ENCODE peak calls at places on chromosome 11, in six cellular contexts. N, T, S, C, X and K are unnamed samples.

GRCh38 chr11:86372586-86372985 is 2.1 kb upstream of the CCDC81 start:
- DNase-seq in N (no peak), T (no peak), S (no peak), C (no peak), X (no peak), K (no peak)

GRCh38 chr11:90593099-90593498 is 370.2 kb upstream of the CHORDC1 start:
- DNase-seq in N (no peak), T (no peak), S (no peak), C (no peak), X (no peak), K (no peak)

GRCh38 chr11:134501406-134502152 is 89.5 kb upstream of the B3GAT1 start:
- DNase-seq in N (no peak), T (no peak), S (no peak), C (no peak), X (no peak), K (no peak)

GRCh38 chr11:62398011-62398994 is 20.5 kb upstream of the SCGB1A1 start:
- DNase-seq in N (peak; percentile 53), T (no peak), S (peak; percentile 44), C (peak; percentile 47), X (no peak), K (peak; percentile 68)

GRCh38 chr11:63779044-63779443 is 10.5 kb upstream of the ZFTA start:
- DNase-seq in N (no peak), T (no peak), S (no peak), C (no peak), X (no peak), K (no peak)

GRCh38 chr11:106101797-106102196 is 24.3 kb downstream of the AASDHPPT start:
- DNase-seq in N (no peak), T (no peak), S (peak; percentile 86), C (no peak), X (no peak), K (no peak)

GRCh38 chr11:44968510-44968909 is 17.8 kb upstream of the TP53I11 start:
- DNase-seq in N (no peak), T (no peak), S (no peak), C (no peak), X (no peak), K (no peak)

GRCh38 chr11:114262681-114263509 is 33.3 kb upstream of the NNMT start:
- DNase-seq in N (peak; percentile 26), T (no peak), S (peak; percentile 54), C (peak; percentile 41), X (no peak), K (peak; percentile 54)

GRCh38 chr11:2612884-2613571 is 86.8 kb downstream of the KCNQ1OT1 start:
- DNase-seq in N (peak; percentile 42), T (no peak), S (peak; percentile 4), C (no peak), X (no peak), K (no peak)

GRCh38 chr11:112321521-112322172 is 61.0 kb upstream of the PLET1 start:
- DNase-seq in N (no peak), T (no peak), S (peak; percentile 89), C (peak; percentile 49), X (no peak), K (no peak)

GRCh38 chr11:60934790-60935605 is 10.7 kb downstream of the TMEM132A start:
- DNase-seq in N (no peak), T (no peak), S (no peak), C (no peak), X (no peak), K (no peak)
- TF ChIP-seq POLR2A in N (no peak), T (peak; percentile 32), S (no peak), C (no peak), X (no peak), K (no peak)

GRCh38 chr11:116773203-116774112 is 671 bp upstream of the BUD13 start:
- DNase-seq in N (no peak), T (no peak), S (peak; percentile 17), C (no peak), X (no peak), K (peak; percentile 83)

GRCh38 chr11:116771935-116772334 is 852 bp downstream of the BUD13 start:
- DNase-seq in N (no peak), T (no peak), S (no peak), C (no peak), X (no peak), K (no peak)

GRCh38 chr11:116775975-116776374 is 3.2 kb upstream of the BUD13 start:
- DNase-seq in N (no peak), T (no peak), S (no peak), C (no peak), X (no peak), K (no peak)

GRCh38 chr11:116774661-116775060 is 1.9 kb upstream of the BUD13 start:
- DNase-seq in N (no peak), T (no peak), S (no peak), C (no peak), X (no peak), K (peak; percentile 49)

DNA sequence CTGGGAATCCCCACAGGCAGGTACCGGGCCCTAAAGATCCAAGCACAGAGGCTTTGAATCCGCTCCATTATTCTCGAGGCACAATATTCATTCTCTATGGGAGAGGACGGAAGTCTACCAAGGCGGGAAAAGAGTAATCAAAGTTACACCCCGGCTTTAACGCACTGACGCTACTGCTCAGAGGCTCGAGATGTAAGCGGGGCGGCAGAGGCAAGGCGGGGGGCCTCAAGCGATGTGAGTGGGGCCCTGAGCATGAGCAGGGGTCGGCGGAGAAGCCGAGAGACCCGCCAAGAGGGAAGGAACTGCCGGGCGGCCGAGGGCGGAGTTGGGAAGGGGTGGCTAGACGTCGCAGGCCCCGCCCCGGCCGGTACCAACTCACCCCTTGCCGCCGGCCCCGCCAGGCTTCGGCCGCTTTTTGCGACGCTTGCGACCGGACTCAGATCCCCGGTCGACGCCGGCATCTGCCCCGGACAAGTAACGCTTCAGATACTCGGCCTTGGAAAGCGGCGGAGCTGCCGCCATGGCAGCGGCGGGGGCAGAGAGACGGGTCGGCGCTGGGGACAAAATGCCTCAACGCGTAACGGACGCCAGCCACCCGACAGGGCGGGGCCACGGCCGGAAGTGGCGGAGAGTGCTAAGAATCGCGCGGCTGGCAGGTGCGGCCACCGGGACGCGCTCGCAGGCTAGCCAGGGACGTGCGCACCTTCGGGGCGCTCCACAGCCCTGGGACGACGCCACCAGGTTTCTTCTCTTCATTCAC is at the start of gene BUD13:
- DNase-seq in N (peak; percentile 77), T (peak; percentile 89), S (peak; percentile 75), C (peak; percentile 93), X (peak; percentile 96), K (peak; percentile 94)
- TF ChIP-seq POLR2A in N (peak; percentile 80), T (peak; percentile 95), S (peak; percentile 64), C (peak; percentile 63), X (peak; percentile 20), K (peak; percentile 80)

GRCh38 chr11:65440831-65441499 is 18.4 kb downstream of the NEAT1 start:
- DNase-seq in N (no peak), T (no peak), S (peak; percentile 43), C (no peak), X (no peak), K (no peak)
- TF ChIP-seq POLR2A in N (no peak), T (no peak), S (peak; percentile 78), C (no peak), X (no peak), K (peak; percentile 46)

DNA sequence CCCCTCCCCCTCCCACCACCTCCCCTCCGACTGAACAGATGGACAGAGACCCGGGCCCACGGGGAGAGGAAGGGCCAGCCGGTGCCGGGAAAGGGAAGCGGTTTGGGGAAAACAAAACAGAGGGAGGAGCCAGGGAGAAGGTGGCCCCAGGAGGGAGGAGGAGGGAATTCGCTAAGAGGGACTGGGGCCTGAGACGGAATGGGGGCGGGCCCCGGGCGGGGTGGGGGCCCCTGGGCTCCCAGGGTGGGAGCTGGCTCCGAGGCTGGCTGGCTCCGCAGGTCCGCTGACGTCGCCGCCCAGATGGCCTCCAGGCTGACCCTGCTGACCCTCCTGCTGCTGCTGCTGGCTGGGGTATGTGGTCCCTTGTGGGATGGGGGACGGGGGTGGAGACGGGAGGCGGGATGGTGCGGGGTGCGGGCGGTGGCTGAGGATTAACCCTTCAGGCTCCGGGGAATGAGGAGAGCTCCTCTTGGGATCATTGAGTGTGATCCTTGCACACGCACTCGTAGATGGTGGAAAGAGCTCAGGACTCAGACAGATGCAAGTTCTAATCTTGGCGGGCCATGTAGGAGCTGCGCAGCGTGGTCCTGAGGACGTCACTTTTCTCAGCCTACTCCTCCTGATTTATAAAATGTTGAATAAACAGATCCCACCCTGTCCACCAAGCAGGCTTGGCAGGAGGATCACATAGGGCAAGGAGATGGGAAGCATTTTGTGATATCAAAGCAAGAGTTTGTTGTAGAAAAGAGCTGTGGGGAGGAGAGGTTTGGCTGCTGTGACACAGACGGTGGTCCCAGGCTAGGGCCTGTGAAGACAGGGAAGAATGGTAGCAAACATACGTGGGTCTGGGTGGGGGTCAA is 716 bp downstream of the SERPING1 start:
- DNase-seq in N (no peak), T (no peak), S (peak; percentile 24), C (peak; percentile 82), X (peak; percentile 87), K (no peak)
- TF ChIP-seq POLR2A in N (no peak), T (no peak), S (no peak), C (no peak), X (no peak), K (no peak)

GRCh38 chr11:125257185-125257584 is 92.6 kb downstream of the PKNOX2 start:
- DNase-seq in N (peak; percentile 13), T (no peak), S (no peak), C (no peak), X (peak; percentile 59), K (no peak)
- TF ChIP-seq POLR2A in N (no peak), T (no peak), S (no peak), C (no peak), X (no peak), K (no peak)

GRCh38 chr11:66333220-66333877 is 2.9 kb downstream of the RIN1 start:
- DNase-seq in N (no peak), T (no peak), S (no peak), C (no peak), X (no peak), K (no peak)

GRCh38 chr11:66336234-66337102 is at the start of gene RIN1:
- DNase-seq in N (peak; percentile 93), T (peak; percentile 85), S (peak; percentile 99), C (peak; percentile 75), X (peak; percentile 77), K (peak; percentile 39)

GRCh38 chr11:66333896-66334604 is 2.2 kb downstream of the RIN1 start:
- DNase-seq in N (no peak), T (no peak), S (no peak), C (peak; percentile 17), X (no peak), K (no peak)

GRCh38 chr11:66335531-66336233 is 552 bp downstream of the RIN1 start:
- DNase-seq in N (no peak), T (no peak), S (peak; percentile 59), C (peak; percentile 54), X (peak; percentile 77), K (no peak)

DNA sequence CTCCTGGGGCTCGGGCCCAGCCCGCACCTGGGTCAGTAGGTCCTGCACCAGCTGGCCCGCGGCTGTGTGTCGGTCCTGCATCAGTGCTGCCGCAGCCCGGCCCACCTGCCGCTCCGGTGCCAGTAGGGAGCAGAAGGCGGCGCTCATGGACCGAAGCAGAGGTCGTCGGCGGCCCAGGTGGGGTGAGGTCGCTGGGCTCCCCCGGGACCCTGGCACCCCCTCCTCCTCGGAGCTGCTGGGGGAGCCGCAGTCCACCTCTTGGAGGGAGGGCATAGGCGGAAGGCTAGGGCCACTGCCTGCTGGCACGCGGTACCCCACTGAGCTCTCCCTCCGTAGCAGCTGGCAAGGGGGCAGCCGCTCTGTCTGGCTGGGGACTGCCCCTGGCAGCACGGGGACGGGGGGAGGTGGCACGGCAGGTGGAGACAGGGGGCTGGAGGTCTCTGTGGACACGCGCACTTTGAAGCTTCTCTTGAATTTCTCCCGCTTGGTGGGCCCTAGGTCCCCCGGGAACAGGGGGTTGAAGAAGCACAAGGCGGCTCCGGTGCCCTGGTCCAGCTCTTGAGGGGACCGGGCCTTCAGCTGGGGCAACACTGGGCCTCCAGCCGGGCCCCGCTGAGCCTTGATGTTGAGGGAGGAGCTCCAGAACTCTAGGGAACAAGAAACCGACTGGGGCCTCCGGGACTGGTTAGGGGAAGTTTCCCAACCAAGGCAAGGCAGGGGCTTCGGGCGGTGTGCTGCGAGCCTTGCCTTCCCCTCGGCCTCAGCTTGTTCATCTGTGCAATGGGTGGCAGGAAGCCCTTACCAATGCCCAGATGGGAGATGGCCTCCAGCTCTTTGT is 1.4 kb downstream of the RIN1 start:
- DNase-seq in N (no peak), T (no peak), S (no peak), C (peak; percentile 32), X (no peak), K (no peak)
- TF ChIP-seq POLR2A in N (no peak), T (no peak), S (peak; percentile 6), C (no peak), X (no peak), K (no peak)